ENCODE peak calls at places on chromosome 13, in ten cellular contexts. E, D, Q, G, B, Z, S, L, P and Y are unnamed samples.
A peak's percentile ranks its signal among the peaks of the same experiment; 100 is the strongest.

GRCh38 chr13:24626449-24626848 is 53.8 kb upstream of the ATP12A start:
- DNase-seq in Q (no peak), L (no peak), P (no peak), D (no peak), E (no peak), G (no peak), B (no peak), S (no peak), Z (no peak), Y (no peak)

GRCh38 chr13:76927955-76928354 is 20.4 kb upstream of the ACOD1 start:
- DNase-seq in P (no peak), Q (no peak), L (no peak), D (no peak), G (no peak), Z (no peak), B (no peak), E (no peak), S (no peak), Y (no peak)

GRCh38 chr13:44048326-44048725 is 168.6 kb downstream of the LACC1 start:
- DNase-seq in S (no peak), B (no peak), L (no peak), D (no peak), Q (no peak), G (no peak), P (no peak), Z (no peak), E (no peak), Y (no peak)

GRCh38 chr13:65724261-65724660 is 1505.9 kb downstream of the PCDH9 start:
- DNase-seq in B (no peak), P (no peak), Q (no peak), L (no peak), D (no peak), Z (no peak), G (no peak), S (no peak), E (peak; percentile 80), Y (no peak)

GRCh38 chr13:72875233-72875632 is 93.3 kb downstream of the PIBF1 start:
- DNase-seq in B (no peak), D (no peak), P (no peak), E (peak; percentile 45), Q (no peak), Z (no peak), G (no peak), L (no peak), S (no peak), Y (no peak)

GRCh38 chr13:100728201-100728600 is 53.6 kb upstream of the TMTC4 start:
- DNase-seq in G (no peak), Z (no peak), D (no peak), Q (no peak), B (no peak), E (no peak), P (no peak), S (no peak), L (no peak), Y (no peak)

GRCh38 chr13:58573742-58574141 is 942.2 kb downstream of the PCDH17 start:
- DNase-seq in L (no peak), B (no peak), S (no peak), D (no peak), Q (no peak), Z (no peak), G (no peak), P (no peak), E (no peak), Y (no peak)

GRCh38 chr13:25901460-25902376 is 150.1 kb downstream of the SHISA2 start:
- DNase-seq in E (no peak), B (no peak), P (no peak), S (no peak), G (no peak), D (no peak), L (no peak), Z (peak; percentile 66), Q (no peak), Y (no peak)

GRCh38 chr13:24511824-24512207 is 762 bp downstream of the PARP4 start:
- DNase-seq in L (peak; percentile 49), E (no peak), S (no peak), Q (no peak), Z (peak; percentile 32), B (no peak), P (no peak), D (peak; percentile 9), G (no peak), Y (no peak)

GRCh38 chr13:66558511-66558910 is 671.6 kb downstream of the PCDH9 start:
- DNase-seq in B (no peak), Z (no peak), G (no peak), P (no peak), D (no peak), L (no peak), Q (no peak), S (no peak), E (no peak), Y (no peak)

GRCh38 chr13:42720116-42720857 is 61.1 kb upstream of the FAM216B start:
- DNase-seq in E (peak; percentile 95), D (no peak), Z (no peak), P (no peak), B (no peak), Q (no peak), S (peak; percentile 58), G (peak; percentile 63), L (peak; percentile 55), Y (no peak)

GRCh38 chr13:80802946-80803345 is 462.0 kb upstream of the SPRY2 start:
- DNase-seq in G (no peak), Z (no peak), L (no peak), S (no peak), B (no peak), Q (no peak), D (no peak), E (no peak), P (no peak), Y (no peak)

GRCh38 chr13:107025991-107026390 is 458.1 kb upstream of the ARGLU1 start:
- DNase-seq in S (no peak), Q (peak; percentile 51), D (peak; percentile 17), Z (no peak), B (no peak), E (peak; percentile 54), P (no peak), G (no peak), L (no peak), Y (peak; percentile 42)

GRCh38 chr13:32629313-32629712 is 43.1 kb downstream of the PDS5B start:
- DNase-seq in Z (no peak), L (no peak), B (no peak), D (no peak), G (no peak), Q (no peak), S (no peak), E (no peak), P (no peak), Y (no peak)

GRCh38 chr13:109275848-109276247 is 510.5 kb downstream of the IRS2 start:
- DNase-seq in B (no peak), L (peak; percentile 40), E (no peak), Q (no peak), Z (no peak), G (peak; percentile 28), D (peak; percentile 14), S (no peak), P (peak; percentile 37), Y (peak; percentile 2)
- TF ChIP-seq CTCF in B (no peak), L (peak; percentile 38), E (no peak), Q (no peak), Z (no peak), G (peak; percentile 53), D (no peak), S (no peak), P (no peak), Y (peak; percentile 27)

GRCh38 chr13:114108894-114109293 is 23.5 kb downstream of the RASA3 start:
- DNase-seq in Z (no peak), B (no peak), G (no peak), L (peak; percentile 6), E (no peak), D (no peak), P (peak; percentile 23), S (no peak), Q (peak; percentile 38), Y (no peak)

GRCh38 chr13:114106991-114107685 is 25.3 kb downstream of the RASA3 start:
- DNase-seq in E (no peak), L (peak; percentile 4), D (no peak), Q (peak; percentile 41), B (no peak), P (peak; percentile 23), Z (no peak), S (no peak), G (peak; percentile 9), Y (no peak)

GRCh38 chr13:114108141-114108761 is 24.2 kb downstream of the RASA3 start:
- DNase-seq in Z (no peak), P (peak; percentile 15), B (no peak), L (peak; percentile 5), E (no peak), D (no peak), G (peak; percentile 4), Q (peak; percentile 39), S (no peak), Y (no peak)

GRCh38 chr13:114106526-114106925 is 25.9 kb downstream of the RASA3 start:
- DNase-seq in P (no peak), Z (no peak), D (no peak), Q (no peak), E (no peak), L (no peak), G (no peak), B (no peak), S (no peak), Y (no peak)

GRCh38 chr13:114107686-114108081 is 24.7 kb downstream of the RASA3 start:
- DNase-seq in S (no peak), B (no peak), D (no peak), L (peak; percentile 8), E (peak; percentile 70), Z (no peak), Q (peak; percentile 49), P (peak; percentile 19), G (peak; percentile 8), Y (no peak)
- H3K4me3 ChIP-seq in S (no peak overlapping the region), B (no peak overlapping the region), D (no peak overlapping the region), L (no peak overlapping the region), E (no peak overlapping the region), Z (no peak overlapping the region), Q (no peak overlapping the region), P (no peak overlapping the region), G (no peak overlapping the region), Y (no peak overlapping the region)

DNA sequence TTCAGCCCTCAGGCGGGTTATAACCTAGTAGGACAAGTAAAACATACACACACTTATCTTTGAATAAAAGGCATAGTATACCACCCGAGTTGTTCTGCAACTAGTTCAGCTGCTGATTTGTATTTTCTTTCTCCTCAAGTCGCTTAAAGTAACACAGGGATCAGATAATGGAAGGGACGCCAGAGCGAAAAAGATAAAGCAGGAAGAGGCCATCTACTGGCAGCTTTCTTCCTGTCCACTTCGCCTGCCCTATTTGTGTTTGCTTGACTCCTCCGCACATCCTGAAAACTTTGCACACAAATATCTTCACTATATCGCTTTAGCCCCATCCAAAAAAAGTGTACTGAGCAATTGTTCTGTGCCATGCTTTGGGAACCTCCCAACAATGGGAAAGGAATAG is 238.0 kb upstream of the SOX21 start:
- DNase-seq in D (no peak), Z (no peak), P (no peak), B (no peak), L (no peak), E (peak; percentile 11), G (no peak), S (no peak), Q (no peak), Y (peak; percentile 2)
- TF ChIP-seq CTCF in D (peak; percentile 5), Z (no peak), P (no peak), B (no peak), L (no peak), E (peak; percentile 29), G (peak; percentile 29), S (no peak), Q (peak; percentile 21), Y (peak; percentile 53)

DNA sequence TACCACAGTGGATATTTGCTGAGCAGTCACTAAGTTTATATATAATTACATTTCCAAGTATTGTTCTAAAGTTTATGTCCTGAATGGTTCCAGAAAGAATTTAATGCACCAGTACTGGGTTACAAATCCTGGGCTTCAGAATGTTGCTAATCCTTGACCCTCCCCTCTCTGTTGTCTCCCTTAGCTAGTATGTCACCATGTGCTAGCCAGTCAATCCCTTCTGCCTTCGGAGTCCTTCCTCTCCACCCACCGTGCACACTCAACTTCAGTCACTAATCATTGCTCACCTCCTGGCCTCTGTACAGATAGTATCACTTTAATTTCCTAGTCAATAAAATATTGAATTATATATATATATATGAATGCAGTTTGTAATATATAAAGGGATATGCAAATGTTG is 7.5 kb downstream of the FAM124A start:
- DNase-seq in B (no peak), E (no peak), P (no peak), S (no peak), Q (no peak), Z (no peak), G (no peak), L (no peak), D (no peak), Y (no peak)
- H3K4me3 ChIP-seq in B (no peak overlapping the region), E (no peak overlapping the region), P (no peak overlapping the region), S (no peak overlapping the region), Q (no peak overlapping the region), Z (no peak overlapping the region), G (no peak overlapping the region), L (no peak overlapping the region), D (no peak overlapping the region), Y (no peak overlapping the region)